ENCODE peak calls at places on chromosomes 11 and 22, in six cellular contexts. K is H9, R is neuronal stem cell, X is H1, C is IMR-90, G is trophoblast cell. O is an unnamed sample.

GRCh38 chr11:1260023-1260501 is 37.2 kb downstream of the MUC5B start:
- DNase-seq in K (peak), R (no peak), X (no peak), C (no peak), G (no peak), O (peak)

GRCh38 chr11:118291453-118291852 is 13.1 kb upstream of the CD3E start:
- DNase-seq in K (no peak), R (no peak), X (no peak), C (no peak), G (peak), O (no peak)

GRCh38 chr11:124865902-124866851 is 945 bp downstream of the ROBO3 start:
- DNase-seq in K (peak), R (no peak), X (no peak), C (peak), G (peak), O (peak)

GRCh38 chr11:44351006-44351660 is 41.2 kb upstream of the ALX4 start:
- DNase-seq in K (no peak), R (no peak), X (no peak), C (no peak), G (no peak), O (no peak)

GRCh38 chr11:94719864-94720263 is 48.3 kb upstream of the AMOTL1 start:
- DNase-seq in K (no peak), R (no peak), X (no peak), C (no peak), G (no peak), O (no peak)

GRCh38 chr11:119340335-119341221 is at the start of gene C1QTNF5:
- DNase-seq in K (peak), R (no peak), X (no peak), C (peak), G (no peak), O (peak)

GRCh38 chr11:64385953-64386704 is 27.2 kb downstream of the RPS6KA4 start:
- DNase-seq in K (no peak), R (no peak), X (no peak), C (peak), G (peak), O (peak)

GRCh38 chr11:21625982-21626381 is 566.9 kb upstream of the ANO5 start:
- DNase-seq in K (no peak), R (no peak), X (no peak), C (no peak), G (peak), O (no peak)

GRCh38 chr22:20232237-20232598 is 35.9 kb downstream of the RTN4R start:
- DNase-seq in K (no peak), R (no peak), X (no peak), C (no peak), G (no peak), O (no peak)

GRCh38 chr11:78714539-78714938 is 139.9 kb upstream of the NARS2 start:
- DNase-seq in K (peak), R (no peak), X (no peak), C (no peak), G (peak), O (no peak)

GRCh38 chr11:78196661-78197091 is 8.0 kb downstream of the USP35 start:
- DNase-seq in K (no peak), R (no peak), X (no peak), C (no peak), G (no peak), O (no peak)

GRCh38 chr11:45532552-45532951 is 132.9 kb downstream of the CHST1 start:
- DNase-seq in K (no peak), R (no peak), X (no peak), C (no peak), G (no peak), O (no peak)

GRCh38 chr22:40094449-40094848 is 83.3 kb upstream of the TNRC6B start:
- DNase-seq in K (no peak), R (no peak), X (no peak), C (peak), G (no peak), O (peak)

GRCh38 chr11:62879554-62879953 is 1.1 kb upstream of the SLC3A2 start:
- DNase-seq in K (peak), R (no peak), X (no peak), C (no peak), G (no peak), O (peak)

GRCh38 chr11:61495801-61496601 is 12.5 kb upstream of the LRRC10B start:
- DNase-seq in K (no peak), R (no peak), X (no peak), C (peak), G (no peak), O (no peak)

GRCh38 chr11:76625787-76626186 is 44.8 kb downstream of the LRRC32 start:
- DNase-seq in K (no peak), R (no peak), X (no peak), C (no peak), G (no peak), O (no peak)

GRCh38 chr11:86365566-86365965 is 9.1 kb upstream of the CCDC81 start:
- DNase-seq in K (no peak), R (no peak), X (no peak), C (peak), G (no peak), O (no peak)

GRCh38 chr11:102614485-102614884 is 10.6 kb downstream of the MMP20 start:
- DNase-seq in K (no peak), R (no peak), X (no peak), C (no peak), G (no peak), O (no peak)

GRCh38 chr11:59556115-59556882 is 45.0 kb downstream of the OR4D9 start:
- DNase-seq in K (peak), R (peak), X (peak), C (peak), G (peak), O (peak)

GRCh38 chr11:94956963-94957362 is 16.4 kb downstream of the CWC15 start:
- DNase-seq in K (no peak), R (no peak), X (no peak), C (no peak), G (no peak), O (no peak)

GRCh38 chr11:120648706-120649250 is 137.2 kb downstream of the GRIK4 start:
- DNase-seq in K (no peak), R (no peak), X (no peak), C (no peak), G (peak), O (no peak)

GRCh38 chr11:2708757-2709281 is 9.0 kb upstream of the KCNQ1OT1 start:
- DNase-seq in K (no peak), R (no peak), X (no peak), C (peak), G (no peak), O (peak)

GRCh38 chr22:27512283-27512761 is 289.2 kb downstream of the MN1 start:
- DNase-seq in K (no peak), R (no peak), X (no peak), C (peak), G (peak), O (peak)

GRCh38 chr11:67057410-67057757 is 737 bp downstream of the RHOD start:
- DNase-seq in K (no peak), R (no peak), X (no peak), C (no peak), G (no peak), O (no peak)

GRCh38 chr11:43687120-43687791 is 6.7 kb downstream of the HSD17B12 start:
- DNase-seq in K (no peak), R (no peak), X (no peak), C (peak), G (peak), O (peak)

GRCh38 chr22:32207971-32208480 is 3.2 kb upstream of the RFPL2 start:
- DNase-seq in K (no peak), R (no peak), X (no peak), C (no peak), G (no peak), O (no peak)

DNA sequence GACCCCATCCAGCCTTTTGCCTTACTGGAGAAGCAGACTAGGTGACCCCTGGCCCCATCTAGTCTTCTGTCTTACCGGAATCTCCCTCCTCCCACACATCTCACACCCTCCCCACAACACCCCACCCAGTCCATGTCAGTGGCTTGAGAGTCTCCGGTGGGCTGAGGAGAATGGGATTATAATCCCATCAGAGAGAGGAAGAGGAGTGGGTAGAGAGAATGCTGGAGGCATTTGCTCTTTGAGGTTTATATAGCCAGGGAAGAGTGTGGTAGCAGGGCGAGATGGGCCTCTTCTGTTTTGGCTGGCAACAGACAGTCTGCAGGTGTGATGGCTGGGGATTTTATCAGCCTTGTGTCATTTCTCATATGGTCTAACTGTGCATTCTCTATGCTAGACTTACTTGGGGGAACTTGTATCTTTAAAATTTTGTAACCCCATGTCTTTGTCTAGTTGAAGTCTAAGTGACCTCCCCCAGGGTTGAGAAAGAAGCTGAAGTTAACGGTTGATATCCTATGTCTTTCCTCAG is 50.3 kb downstream of the GRAMD1B start:
- DNase-seq in K (no peak), R (no peak), X (no peak), C (no peak), G (no peak), O (no peak)
- H3K14ac ChIP-seq in K (no peak), R (no peak), X (no peak), C (no peak), G (no peak), O (no peak)

GRCh38 chr11:110087820-110088534 is 5.2 kb upstream of the ZC3H12C start:
- DNase-seq in K (no peak), R (no peak), X (no peak), C (peak), G (peak), O (peak)
- H3K14ac ChIP-seq in K (no peak), R (no peak), X (no peak), C (peak), G (no peak), O (no peak)

GRCh38 chr22:22863001-22863400 is 24.6 kb upstream of the IGLL5 start:
- DNase-seq in K (no peak), R (no peak), X (no peak), C (no peak), G (peak), O (no peak)
- H3K14ac ChIP-seq in K (no peak), R (no peak), X (no peak), C (no peak), G (no peak), O (no peak)

DNA sequence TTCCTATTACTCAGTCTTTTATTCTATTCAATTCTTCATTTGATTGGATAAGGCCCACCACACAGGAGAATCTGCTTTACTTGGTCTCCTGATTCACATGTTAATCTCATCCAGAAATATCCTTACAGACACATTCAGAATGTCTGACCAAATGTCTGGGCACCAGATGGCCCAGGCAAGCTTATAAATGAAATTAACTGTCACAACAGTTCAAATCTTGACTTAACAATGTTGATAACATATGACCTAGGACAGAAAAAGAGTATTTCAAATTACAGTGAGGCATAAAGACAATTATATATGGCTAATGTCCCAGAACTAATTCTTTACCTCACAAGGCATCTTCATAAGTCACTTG is 14.6 kb downstream of the KBTBD3 start:
- DNase-seq in K (no peak), R (no peak), X (no peak), C (no peak), G (no peak), O (no peak)
- H3K14ac ChIP-seq in K (no peak), R (no peak), X (no peak), C (no peak), G (no peak), O (no peak)

DNA sequence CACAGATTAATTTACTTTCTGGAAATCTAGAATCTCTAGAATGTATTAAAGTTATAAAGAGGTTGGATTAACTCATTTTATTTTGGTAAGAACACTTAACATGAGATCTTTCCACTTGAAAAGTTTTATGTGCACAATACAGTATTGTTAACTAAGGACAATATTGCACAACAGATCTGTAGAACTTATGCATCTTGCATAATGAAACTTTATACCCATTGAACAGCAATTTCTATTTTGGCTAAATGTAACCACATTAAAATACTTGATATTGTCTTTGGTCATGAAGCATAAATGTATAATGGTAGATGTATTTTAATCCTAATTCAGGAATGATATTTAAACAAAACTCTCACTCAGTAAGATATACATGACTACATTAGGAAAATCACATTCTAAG is 203.8 kb downstream of the SNX19 start:
- DNase-seq in K (no peak), R (no peak), X (no peak), C (no peak), G (no peak), O (no peak)
- H3K14ac ChIP-seq in K (no peak), R (no peak), X (no peak), C (no peak), G (no peak), O (no peak)

DNA sequence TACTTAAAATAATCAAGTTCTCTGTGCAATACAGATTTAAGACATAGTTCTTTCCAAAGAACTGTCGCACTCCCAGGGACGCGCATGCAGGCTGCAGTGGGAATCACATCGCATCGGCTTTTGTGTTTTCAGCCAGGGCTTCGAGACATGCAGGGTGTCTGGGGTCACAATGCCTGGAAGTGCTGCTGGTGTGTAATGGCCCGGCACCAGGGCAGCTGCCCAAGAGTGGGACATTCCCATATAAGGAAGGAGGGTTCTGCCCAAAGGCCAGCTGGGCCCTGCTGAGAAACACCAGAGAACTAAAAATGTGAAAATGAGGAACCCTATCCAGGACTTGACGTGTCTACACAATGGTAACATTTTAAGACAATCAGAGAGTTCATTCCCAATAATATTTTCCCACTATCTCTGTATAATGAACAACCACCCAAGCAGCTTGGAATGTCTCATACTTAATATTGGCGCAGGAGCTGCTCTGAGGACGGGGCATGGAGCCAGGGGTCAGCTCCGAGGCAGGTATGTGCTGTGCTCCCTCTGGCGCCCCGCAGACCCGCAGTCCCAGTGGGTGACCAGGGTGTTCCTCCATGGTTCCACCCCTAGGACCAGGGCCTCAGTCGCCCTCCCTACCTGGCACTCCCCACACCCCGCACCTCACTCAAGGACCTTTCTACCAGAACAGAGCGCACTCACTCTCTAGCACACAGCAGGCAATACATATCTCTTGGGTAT is 11.3 kb downstream of the MCAT start:
- DNase-seq in K (no peak), R (no peak), X (no peak), C (no peak), G (no peak), O (no peak)
- H3K14ac ChIP-seq in K (no peak), R (no peak), X (no peak), C (no peak), G (no peak), O (no peak)

GRCh38 chr11:22635689-22636088 is 10.1 kb upstream of the FANCF start:
- DNase-seq in K (peak), R (no peak), X (no peak), C (no peak), G (no peak), O (no peak)

GRCh38 chr11:22634897-22635629 is 9.4 kb upstream of the FANCF start:
- DNase-seq in K (peak), R (no peak), X (no peak), C (peak), G (peak), O (peak)

GRCh38 chr11:22641559-22641958 is 15.9 kb upstream of the FANCF start:
- DNase-seq in K (no peak), R (no peak), X (no peak), C (no peak), G (no peak), O (no peak)

GRCh38 chr11:22640862-22641261 is 15.2 kb upstream of the FANCF start:
- DNase-seq in K (no peak), R (no peak), X (no peak), C (no peak), G (no peak), O (no peak)
- H3K14ac ChIP-seq in K (no peak), R (no peak), X (no peak), C (no peak), G (no peak), O (no peak)